ENCODE peak calls at places on chromosome 13, in six cellular contexts. One of them, this sample, is unnamed.

GRCh38 chr13:29105779-29106178 is 285.6 kb downstream of the MTUS2 start:
- DNase-seq in WTC11: peak
- DNase-seq in T47D: peak
- DNase-seq in stimulated activated CD4-positive, alpha-beta T cell treated with anti-CD3 and anti-CD28 coated beads, Interleukin-2, amount 100 ng/mL, for 24 hours: no peak
- DNase-seq in ELF-1: no peak
- DNase-seq in pancreas: no peak
- DNase-seq in this sample: no peak

GRCh38 chr13:42239644-42240043 is 32.3 kb upstream of the AKAP11 start:
- DNase-seq in WTC11: no peak
- DNase-seq in pancreas: no peak
- DNase-seq in ELF-1: no peak
- DNase-seq in stimulated activated CD4-positive, alpha-beta T cell treated with anti-CD3 and anti-CD28 coated beads, Interleukin-2, amount 100 ng/mL, for 24 hours: no peak
- DNase-seq in T47D: peak
- DNase-seq in this sample: no peak

GRCh38 chr13:53822136-53822535 is 793.5 kb downstream of the OLFM4 start:
- DNase-seq in T47D: peak
- DNase-seq in WTC11: no peak
- DNase-seq in ELF-1: no peak
- DNase-seq in pancreas: no peak
- DNase-seq in stimulated activated CD4-positive, alpha-beta T cell treated with anti-CD3 and anti-CD28 coated beads, Interleukin-2, amount 100 ng/mL, for 24 hours: no peak
- DNase-seq in this sample: no peak

GRCh38 chr13:77860621-77861020 is 58.0 kb downstream of the EDNRB start:
- DNase-seq in T47D: no peak
- DNase-seq in WTC11: no peak
- DNase-seq in ELF-1: no peak
- DNase-seq in stimulated activated CD4-positive, alpha-beta T cell treated with anti-CD3 and anti-CD28 coated beads, Interleukin-2, amount 100 ng/mL, for 24 hours: no peak
- DNase-seq in pancreas: no peak
- DNase-seq in this sample: peak

GRCh38 chr13:112582305-112582704 is 5.6 kb downstream of the TUBGCP3 start:
- DNase-seq in stimulated activated CD4-positive, alpha-beta T cell treated with anti-CD3 and anti-CD28 coated beads, Interleukin-2, amount 100 ng/mL, for 24 hours: no peak
- DNase-seq in WTC11: no peak
- DNase-seq in T47D: no peak
- DNase-seq in ELF-1: no peak
- DNase-seq in pancreas: no peak
- DNase-seq in this sample: no peak

GRCh38 chr13:101514100-101514499 is 61.6 kb downstream of the ITGBL1 start:
- DNase-seq in ELF-1: no peak
- DNase-seq in T47D: no peak
- DNase-seq in WTC11: no peak
- DNase-seq in pancreas: no peak
- DNase-seq in stimulated activated CD4-positive, alpha-beta T cell treated with anti-CD3 and anti-CD28 coated beads, Interleukin-2, amount 100 ng/mL, for 24 hours: no peak
- DNase-seq in this sample: no peak

GRCh38 chr13:45861352-45861751 is 9.8 kb upstream of the SIAH3 start:
- DNase-seq in WTC11: no peak
- DNase-seq in pancreas: no peak
- DNase-seq in T47D: no peak
- DNase-seq in stimulated activated CD4-positive, alpha-beta T cell treated with anti-CD3 and anti-CD28 coated beads, Interleukin-2, amount 100 ng/mL, for 24 hours: no peak
- DNase-seq in ELF-1: no peak
- DNase-seq in this sample: no peak

GRCh38 chr13:35724480-35724879 is 248.0 kb upstream of the MAB21L1 start:
- DNase-seq in ELF-1: no peak
- DNase-seq in stimulated activated CD4-positive, alpha-beta T cell treated with anti-CD3 and anti-CD28 coated beads, Interleukin-2, amount 100 ng/mL, for 24 hours: no peak
- DNase-seq in pancreas: no peak
- DNase-seq in WTC11: no peak
- DNase-seq in T47D: no peak
- DNase-seq in this sample: no peak

GRCh38 chr13:36163809-36164308 is 32.7 kb upstream of the DCLK1 start:
- DNase-seq in T47D: peak
- DNase-seq in ELF-1: no peak
- DNase-seq in stimulated activated CD4-positive, alpha-beta T cell treated with anti-CD3 and anti-CD28 coated beads, Interleukin-2, amount 100 ng/mL, for 24 hours: no peak
- DNase-seq in WTC11: no peak
- DNase-seq in pancreas: peak
- DNase-seq in this sample: peak

GRCh38 chr13:46799139-46799538 is 2.2 kb upstream of the ESD start:
- DNase-seq in ELF-1: no peak
- DNase-seq in stimulated activated CD4-positive, alpha-beta T cell treated with anti-CD3 and anti-CD28 coated beads, Interleukin-2, amount 100 ng/mL, for 24 hours: no peak
- DNase-seq in WTC11: no peak
- DNase-seq in T47D: no peak
- DNase-seq in pancreas: no peak
- DNase-seq in this sample: no peak

GRCh38 chr13:83878691-83879410 is 3.4 kb downstream of the SLITRK1 start:
- DNase-seq in pancreas: no peak
- DNase-seq in T47D: no peak
- DNase-seq in ELF-1: peak
- DNase-seq in WTC11: peak
- DNase-seq in stimulated activated CD4-positive, alpha-beta T cell treated with anti-CD3 and anti-CD28 coated beads, Interleukin-2, amount 100 ng/mL, for 24 hours: no peak
- DNase-seq in this sample: no peak

GRCh38 chr13:47211106-47211505 is 314.3 kb upstream of the HTR2A start:
- DNase-seq in pancreas: no peak
- DNase-seq in T47D: no peak
- DNase-seq in WTC11: no peak
- DNase-seq in stimulated activated CD4-positive, alpha-beta T cell treated with anti-CD3 and anti-CD28 coated beads, Interleukin-2, amount 100 ng/mL, for 24 hours: no peak
- DNase-seq in ELF-1: peak
- DNase-seq in this sample: no peak

GRCh38 chr13:63472736-63473135 is 2057.1 kb upstream of the PCDH20 start:
- DNase-seq in pancreas: no peak
- DNase-seq in stimulated activated CD4-positive, alpha-beta T cell treated with anti-CD3 and anti-CD28 coated beads, Interleukin-2, amount 100 ng/mL, for 24 hours: no peak
- DNase-seq in WTC11: no peak
- DNase-seq in ELF-1: no peak
- DNase-seq in T47D: no peak
- DNase-seq in this sample: no peak

GRCh38 chr13:28067526-28067925 is 32.9 kb downstream of the FLT3 start:
- DNase-seq in WTC11: no peak
- DNase-seq in T47D: no peak
- DNase-seq in ELF-1: no peak
- DNase-seq in pancreas: no peak
- DNase-seq in stimulated activated CD4-positive, alpha-beta T cell treated with anti-CD3 and anti-CD28 coated beads, Interleukin-2, amount 100 ng/mL, for 24 hours: no peak
- DNase-seq in this sample: no peak

This sample was measured in foreskin melanocyte.